ENCODE peak calls at places on chromosomes 11 and 22, in four cellular contexts. K, O, H and M are unnamed samples.

GRCh38 chr22:28186641-28187040 is 267.6 kb upstream of the PITPNB start:
- DNase-seq in H (no peak), O (no peak), K (no peak), M (no peak)

GRCh38 chr22:19014886-19015285 is 78.8 kb upstream of the PRODH start:
- DNase-seq in K (no peak), H (no peak), O (no peak), M (no peak)

GRCh38 chr11:8545698-8546366 is 48.2 kb downstream of the STK33 start:
- DNase-seq in K (no peak), H (peak), O (no peak), M (no peak)

GRCh38 chr11:75041263-75041662 is 52.5 kb downstream of the NEU3 start:
- DNase-seq in K (no peak), O (no peak), H (no peak), M (no peak)

GRCh38 chr11:44475114-44475686 is 90.3 kb upstream of the CD82 start:
- DNase-seq in H (no peak), K (no peak), O (no peak), M (no peak)

GRCh38 chr22:37021041-37021440 is 1.5 kb downstream of the MPST start:
- DNase-seq in H (no peak), O (no peak), K (no peak), M (no peak)

GRCh38 chr11:72233056-72233772 is 8.6 kb downstream of the INPPL1 start:
- DNase-seq in K (no peak), H (no peak), O (no peak), M (no peak)

GRCh38 chr11:46485852-46486443 is 94.4 kb upstream of the CHRM4 start:
- DNase-seq in O (no peak), H (no peak), K (no peak), M (no peak)

DNA sequence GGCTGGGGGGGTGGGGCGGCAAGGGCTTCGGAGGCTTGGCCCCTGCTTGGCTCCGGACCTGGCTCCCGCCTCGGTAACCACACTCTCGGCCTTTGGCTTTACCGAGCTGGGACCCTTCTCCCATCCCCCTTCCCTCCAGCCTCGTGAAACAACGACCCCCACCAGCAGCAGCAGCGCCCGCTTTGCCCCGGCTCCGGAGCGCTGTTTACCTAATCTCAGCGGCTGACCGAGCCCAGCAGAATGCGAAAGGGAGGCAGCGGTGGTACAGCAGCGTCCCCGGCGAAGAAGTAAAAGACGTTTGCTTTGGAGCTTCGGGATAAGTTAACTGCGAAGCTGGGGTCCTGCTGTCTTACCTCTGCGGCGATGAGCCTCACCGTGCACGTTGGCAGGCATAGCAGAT is 2.0 kb upstream of the LARGE1 start:
- DNase-seq in K (peak), H (no peak), O (no peak), M (no peak)
- TF ChIP-seq CTCF in K (no peak), H (no peak), O (no peak), M (no peak)

GRCh38 chr11:130668751-130669150 is 220.3 kb downstream of the ADAMTS15 start:
- DNase-seq in K (no peak), O (no peak), H (no peak), M (no peak)

GRCh38 chr11:130671801-130672700 is 223.6 kb downstream of the ADAMTS15 start:
- DNase-seq in O (peak), H (peak), K (peak), M (no peak)

GRCh38 chr11:130670200-130670599 is 221.8 kb downstream of the ADAMTS15 start:
- DNase-seq in K (no peak), H (no peak), O (no peak), M (no peak)

DNA sequence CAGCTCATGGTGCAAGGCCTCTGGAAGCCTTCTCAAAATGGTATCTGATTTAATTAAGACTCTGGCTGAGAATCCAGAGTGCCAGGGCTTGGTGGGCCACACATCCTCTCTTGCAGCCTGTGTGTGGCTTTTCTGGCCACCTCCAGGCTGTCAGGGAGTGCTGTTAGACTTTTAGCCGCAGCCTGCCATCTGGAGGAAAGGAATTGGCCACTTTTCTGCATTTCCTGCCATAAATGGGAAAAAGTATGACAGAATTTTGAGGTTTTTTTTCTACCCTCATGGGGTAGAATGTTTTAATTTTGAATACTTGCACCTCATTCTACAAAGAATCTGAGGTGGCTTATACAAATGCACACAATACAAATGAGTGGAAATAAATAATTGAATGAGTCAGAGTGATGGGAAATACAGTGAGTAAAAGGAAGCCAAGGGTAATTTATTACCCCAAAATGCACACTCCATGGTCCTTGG is 218.4 kb downstream of the ADAMTS15 start:
- DNase-seq in H (no peak), O (no peak), K (no peak), M (no peak)
- TF ChIP-seq CTCF in H (no peak), O (no peak), K (peak), M (no peak)

DNA sequence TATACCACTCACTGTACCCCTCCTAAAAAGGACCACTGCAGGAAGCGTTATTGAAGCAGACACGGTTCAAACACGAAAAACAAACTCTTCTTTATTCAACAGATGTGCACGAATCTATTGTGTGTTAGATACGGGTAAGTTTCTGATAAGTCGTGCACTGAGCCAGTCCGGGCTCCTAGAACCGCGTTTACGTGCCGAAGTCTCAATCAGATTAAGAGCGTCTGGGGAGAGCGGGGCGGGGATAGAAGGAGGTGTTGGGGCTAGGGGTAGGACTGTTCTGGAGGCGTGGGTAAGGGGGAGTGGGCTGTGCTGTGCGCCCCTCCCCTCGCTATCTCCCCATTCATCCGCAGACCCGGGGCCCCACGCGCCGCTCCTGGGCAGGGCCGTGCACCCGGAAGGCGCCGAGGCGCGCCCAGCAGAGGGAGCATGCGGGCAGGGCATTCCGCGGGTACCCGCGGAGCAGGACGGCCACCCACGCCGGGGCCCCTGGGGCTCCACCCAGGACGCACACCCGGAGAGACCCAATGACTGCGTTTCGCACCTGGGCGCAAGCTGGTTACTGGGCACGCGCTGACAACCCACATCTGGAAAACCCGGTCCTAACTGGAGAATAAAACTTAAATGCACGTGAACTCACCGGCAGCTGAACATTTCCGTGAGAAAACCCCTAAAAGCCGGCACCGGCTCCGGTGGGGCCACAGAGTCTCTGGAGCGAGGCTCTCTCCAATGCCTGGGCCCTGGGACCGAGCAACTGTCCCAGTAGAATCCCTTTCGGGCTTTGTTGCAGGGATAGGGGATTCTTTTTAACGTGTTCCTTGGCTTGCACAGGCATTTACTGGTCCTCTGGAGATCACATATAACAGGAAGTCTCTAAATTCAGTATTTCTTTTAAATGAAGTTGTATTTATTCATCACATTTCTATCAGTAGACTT is 40.6 kb downstream of the WEE1 start:
- DNase-seq in H (peak), O (peak), K (peak), M (peak)
- TF ChIP-seq CTCF in H (peak), O (peak), K (peak), M (peak)

DNA sequence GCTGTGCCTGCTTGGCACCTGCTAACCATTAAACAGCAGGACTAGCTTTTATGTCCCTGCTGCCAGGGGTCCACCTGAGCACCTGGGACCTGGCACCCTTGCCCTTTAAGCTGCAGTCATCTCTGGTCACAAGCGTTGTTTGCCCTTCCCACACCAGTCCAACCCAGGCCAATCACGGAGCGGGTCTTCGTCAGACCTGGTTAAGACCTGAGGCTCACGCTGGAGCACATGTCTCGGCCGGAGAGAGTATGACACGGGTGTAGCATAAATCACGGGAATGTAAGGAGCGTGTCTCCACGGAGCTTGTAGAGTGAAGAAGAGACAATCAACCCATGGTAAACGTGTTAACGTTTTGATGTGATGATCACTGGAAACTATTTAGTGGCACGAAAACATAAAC is 847.3 kb downstream of the BRD1 start:
- DNase-seq in K (no peak), H (no peak), O (no peak), M (no peak)
- TF ChIP-seq CTCF in K (no peak), H (no peak), O (no peak), M (no peak)